ENCODE peak calls at places on chromosomes 7 and 10, in four cellular contexts. D, B, L and K are unnamed samples.
A peak's percentile ranks its signal among the peaks of the same experiment; 100 is the strongest.

GRCh38 chr7:16934947-16935742 is 53.4 kb upstream of the AGR3 start:
- DNase-seq in L (peak; percentile 67), B (peak; percentile 60), D (no peak), K (no peak)

GRCh38 chr10:47438857-47439474 is 44.9 kb downstream of the ANXA8 start:
- DNase-seq in L (peak; percentile 79), B (peak; percentile 79), D (peak; percentile 31), K (peak; percentile 45)

GRCh38 chr7:124550036-124550435 is 215.6 kb downstream of the GPR37 start:
- DNase-seq in B (no peak), L (no peak), D (no peak), K (no peak)

GRCh38 chr10:100877451-100877850 is 35.3 kb upstream of the SLF2 start:
- DNase-seq in D (no peak), B (no peak), L (no peak), K (no peak)

GRCh38 chr10:132139526-132139925 is 47.2 kb upstream of the DPYSL4 start:
- DNase-seq in B (no peak), D (peak; percentile 60), L (no peak), K (no peak)

GRCh38 chr10:44848211-44848610 is 62.9 kb upstream of the TMEM72 start:
- DNase-seq in D (no peak), L (no peak), B (no peak), K (no peak)

GRCh38 chr7:151711906-151712771 is 164.8 kb downstream of the PRKAG2 start:
- DNase-seq in L (no peak), D (no peak), B (no peak), K (no peak)

GRCh38 chr10:48981310-48981907 is 41.8 kb upstream of the LRRC18 start:
- DNase-seq in D (peak; percentile 85), B (peak; percentile 76), L (peak; percentile 61), K (peak; percentile 39)

GRCh38 chr10:52221937-52222336 is 92.1 kb upstream of the DKK1 start:
- DNase-seq in B (no peak), L (no peak), D (no peak), K (no peak)

GRCh38 chr7:113285411-113285810 is 167.1 kb upstream of the SMIM30 start:
- DNase-seq in B (no peak), D (no peak), L (no peak), K (no peak)

GRCh38 chr7:153158204-153158603 is 398.7 kb downstream of the ACTR3B start:
- DNase-seq in L (no peak), B (no peak), D (no peak), K (no peak)

GRCh38 chr7:34133356-34133982 is 228.1 kb downstream of the BMPER start:
- DNase-seq in L (no peak), B (peak; percentile 10), D (no peak), K (peak; percentile 93)

GRCh38 chr10:131274133-131274880 is 37.2 kb downstream of the TCERG1L start:
- DNase-seq in L (no peak), D (peak; percentile 37), B (no peak), K (no peak)

GRCh38 chr7:20484366-20484765 is 131.1 kb upstream of the ABCB5 start:
- DNase-seq in D (no peak), L (no peak), B (no peak), K (no peak)

GRCh38 chr7:22786290-22786932 is 36.2 kb downstream of the TOMM7 start:
- DNase-seq in D (no peak), B (no peak), L (peak; percentile 5), K (no peak)

GRCh38 chr7:96118449-96119001 is 203.4 kb downstream of the SLC25A13 start:
- DNase-seq in D (no peak), B (no peak), L (no peak), K (no peak)

GRCh38 chr10:126101744-126102143 is 205.4 kb downstream of the FANK1 start:
- DNase-seq in L (peak; percentile 26), D (no peak), B (no peak), K (no peak)

GRCh38 chr7:1740214-1740613 is 70.1 kb downstream of the ELFN1 start:
- DNase-seq in D (no peak), L (no peak), B (no peak), K (no peak)

GRCh38 chr7:77316219-77316978 is 99.8 kb downstream of the GSAP start:
- DNase-seq in L (no peak), D (no peak), B (peak; percentile 57), K (no peak)

GRCh38 chr10:54363390-54363789 is 437.6 kb downstream of the PCDH15 start:
- DNase-seq in B (no peak), L (no peak), D (no peak), K (no peak)

GRCh38 chr7:127978421-127978820 is 52.8 kb downstream of the LRRC4 start:
- DNase-seq in D (no peak), B (no peak), L (no peak), K (no peak)

GRCh38 chr7:16649196-16649595 is 3.2 kb downstream of the BZW2 start:
- DNase-seq in L (no peak), B (peak; percentile 74), D (no peak), K (no peak)

GRCh38 chr10:72875250-72876055 is 18.1 kb upstream of the OIT3 start:
- DNase-seq in D (no peak), B (peak; percentile 98), L (no peak), K (peak; percentile 37)

GRCh38 chr7:86444245-86444644 is 199.5 kb upstream of the GRM3 start:
- DNase-seq in L (no peak), B (no peak), D (no peak), K (no peak)

GRCh38 chr10:1631282-1631681 is 106.0 kb downstream of the ADARB2 start:
- DNase-seq in L (no peak), B (no peak), D (peak; percentile 60), K (no peak)

GRCh38 chr10:13758302-13758701 is 171.5 kb downstream of the PRPF18 start:
- DNase-seq in D (no peak), B (no peak), L (no peak), K (peak; percentile 82)

GRCh38 chr10:70256463-70256862 is 23.2 kb upstream of the PPA1 start:
- DNase-seq in B (no peak), L (no peak), D (no peak), K (no peak)
- H3K27ac ChIP-seq in B (no peak overlapping the region), L (no peak overlapping the region), D (no peak overlapping the region), K (no peak overlapping the region)

GRCh38 chr10:59624951-59625350 is 84.7 kb downstream of the SLC16A9 start:
- DNase-seq in B (no peak), L (no peak), D (no peak), K (no peak)

GRCh38 chr10:59626523-59626869 is 83.2 kb downstream of the SLC16A9 start:
- DNase-seq in B (peak; percentile 26), D (no peak), L (no peak), K (no peak)

GRCh38 chr10:59623823-59624535 is 85.7 kb downstream of the SLC16A9 start:
- DNase-seq in B (peak; percentile 45), L (no peak), D (no peak), K (no peak)

GRCh38 chr10:59627366-59628018 is 82.2 kb downstream of the SLC16A9 start:
- DNase-seq in D (no peak), B (peak; percentile 36), L (no peak), K (no peak)

GRCh38 chr10:59625842-59626522 is 83.7 kb downstream of the SLC16A9 start:
- DNase-seq in L (peak; percentile 62), B (peak; percentile 95), D (no peak), K (peak; percentile 52)
- TF ChIP-seq CTCF in L (peak; percentile 95), B (peak; percentile 99), D (peak; percentile 92), K (peak; percentile 68)

GRCh38 chr7:27134392-27134791 is 3.8 kb upstream of the HOXA4 start:
- DNase-seq in D (no peak), B (peak; percentile 89), L (no peak), K (peak; percentile 42)
- H3K27ac ChIP-seq in D (no peak overlapping the region), B (peak overlapping the region; percentile 87), L (no peak overlapping the region), K (no peak overlapping the region)

GRCh38 chr10:95290801-95291633 is at the start of gene PDLIM1:
- DNase-seq in L (peak; percentile 78), B (peak; percentile 68), D (peak; percentile 95), K (peak; percentile 93)
- TF ChIP-seq CTCF in L (peak; percentile 46), B (peak; percentile 28), D (peak; percentile 40), K (peak; percentile 46)

GRCh38 chr10:110973400-110973799 is 54.0 kb downstream of the SHOC2 start:
- DNase-seq in L (no peak), D (no peak), B (no peak), K (no peak)

GRCh38 chr10:110976577-110976976 is 57.2 kb downstream of the SHOC2 start:
- DNase-seq in B (no peak), L (no peak), D (no peak), K (no peak)

GRCh38 chr10:110969183-110969582 is 49.8 kb downstream of the SHOC2 start:
- DNase-seq in L (no peak), D (no peak), B (no peak), K (no peak)

GRCh38 chr10:110971638-110972037 is 52.2 kb downstream of the SHOC2 start:
- DNase-seq in B (no peak), L (no peak), D (no peak), K (no peak)

DNA sequence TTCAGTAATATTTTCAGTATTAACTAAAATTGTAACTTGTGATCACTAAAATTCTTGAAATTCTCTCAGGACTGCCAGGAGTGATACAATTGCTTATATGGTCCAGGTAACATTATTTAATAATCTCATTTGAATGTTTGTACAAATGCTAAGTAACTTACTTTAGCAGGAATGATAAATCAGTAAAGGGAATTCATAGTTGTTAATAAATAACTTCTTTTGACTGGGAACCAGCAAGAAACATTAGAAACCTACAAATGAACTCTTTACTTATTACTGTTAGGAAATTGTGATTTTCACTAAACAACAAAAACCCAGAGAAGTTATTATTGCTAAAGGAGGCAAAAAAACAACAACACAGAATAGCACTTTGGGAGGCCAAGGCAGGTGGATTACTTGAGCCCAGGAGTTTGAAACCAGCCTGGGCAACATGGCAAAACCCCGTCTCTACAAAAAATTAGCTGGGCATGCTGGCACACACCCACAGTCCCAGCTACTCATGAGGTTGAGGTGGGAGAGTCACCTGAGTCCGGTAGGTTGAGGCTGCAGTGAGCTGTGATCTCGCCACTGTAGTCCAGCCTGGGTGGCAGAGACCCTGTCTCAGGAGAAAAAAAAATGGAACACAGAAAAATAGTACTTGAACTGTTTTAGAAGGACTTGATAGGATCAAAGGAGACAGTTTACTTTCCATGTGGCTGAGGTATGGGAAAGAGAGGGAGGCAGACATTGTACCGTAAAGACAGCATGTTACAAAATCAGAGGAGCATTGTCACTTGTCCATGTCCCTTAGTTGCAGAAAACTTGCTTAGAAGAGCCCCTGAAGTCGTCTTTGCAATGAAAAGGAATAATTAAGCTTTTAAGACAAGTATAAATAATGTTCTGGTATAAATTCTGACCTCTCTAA is 53.1 kb downstream of the SHOC2 start:
- DNase-seq in L (no peak), B (no peak), D (no peak), K (no peak)
- H3K27ac ChIP-seq in L (peak overlapping the region; percentile 62), B (no peak overlapping the region), D (no peak overlapping the region), K (no peak overlapping the region)